ENCODE peak calls at places on chromosomes 5 and 9, in five cellular contexts. F is heart right ventricle, G is MCF 10A, L is K562, M is NCI-H1105. Z is an unnamed sample.

GRCh38 chr5:54944364-54944763 is 41.0 kb downstream of the ESM1 start:
- DNase-seq in M (no peak), L (peak), G (peak), F (no peak), Z (peak)

GRCh38 chr5:179235416-179236400 is 109.6 kb downstream of the ADAMTS2 start:
- DNase-seq in G (no peak), F (no peak), M (no peak), L (no peak), Z (no peak)

GRCh38 chr5:154603978-154604679 is 126.1 kb upstream of the HAND1 start:
- DNase-seq in G (no peak), F (peak), L (no peak), M (no peak), Z (peak)

GRCh38 chr5:164600166-164600715 is 1094.8 kb downstream of the MAT2B start:
- DNase-seq in F (no peak), G (peak), L (no peak), M (no peak), Z (peak)

GRCh38 chr9:93098236-93098946 is 2.4 kb downstream of the CARD19 start:
- DNase-seq in F (peak), L (no peak), G (peak), M (no peak), Z (peak)

GRCh38 chr9:93116049-93116961 is 17.7 kb downstream of the NINJ1 start:
- DNase-seq in F (peak), L (no peak), M (no peak), G (peak), Z (no peak)

GRCh38 chr5:168603776-168604175 is 24.6 kb upstream of the PANK3 start:
- DNase-seq in M (no peak), L (no peak), F (no peak), G (no peak), Z (peak)

GRCh38 chr9:7467186-7467585 is 332.4 kb downstream of the DMAC1 start:
- DNase-seq in L (no peak), G (no peak), M (no peak), F (no peak), Z (no peak)

GRCh38 chr5:80175337-80175736 is 80.5 kb downstream of the SERINC5 start:
- DNase-seq in M (no peak), F (no peak), L (no peak), G (no peak), Z (no peak)

GRCh38 chr9:1702701-1703100 is 312.4 kb upstream of the SMARCA2 start:
- DNase-seq in F (no peak), M (no peak), L (no peak), G (no peak), Z (no peak)

GRCh38 chr9:22157271-22157670 is 148.2 kb upstream of the CDKN2B start:
- DNase-seq in M (no peak), F (no peak), L (no peak), G (no peak), Z (no peak)

GRCh38 chr5:168273056-168273980 is 18.1 kb upstream of the WWC1 start:
- DNase-seq in G (no peak), M (no peak), F (no peak), L (no peak), Z (no peak)

GRCh38 chr9:4366649-4367330 is 66.9 kb upstream of the GLIS3 start:
- DNase-seq in L (peak), M (peak), G (peak), F (no peak), Z (peak)

GRCh38 chr5:94691947-94692346 is 73.5 kb downstream of the SLF1 start:
- DNase-seq in L (no peak), G (peak), F (no peak), M (no peak), Z (peak)

GRCh38 chr5:127936439-127936972 is 147.1 kb upstream of the SLC12A2 start:
- DNase-seq in L (no peak), M (no peak), G (no peak), F (no peak), Z (peak)

GRCh38 chr9:105242557-105242956 is 1.9 kb upstream of the SLC44A1 start:
- DNase-seq in G (no peak), L (no peak), F (no peak), M (no peak), Z (no peak)

GRCh38 chr9:69996947-69997346 is 46.7 kb upstream of the MAMDC2 start:
- DNase-seq in M (no peak), F (no peak), G (peak), L (no peak), Z (no peak)

GRCh38 chr9:116337015-116337414 is 183.4 kb downstream of the PAPPA start:
- DNase-seq in G (peak), F (no peak), L (no peak), M (no peak), Z (peak)

GRCh38 chr9:126701820-126702500 is 88.2 kb downstream of the LMX1B start:
- DNase-seq in L (no peak), F (no peak), M (no peak), G (no peak), Z (no peak)

GRCh38 chr5:5103249-5103648 is 36.9 kb upstream of the ADAMTS16 start:
- DNase-seq in G (no peak), M (no peak), F (no peak), L (no peak), Z (peak)

GRCh38 chr9:34046784-34047379 is 1.8 kb downstream of the UBAP2 start:
- DNase-seq in L (no peak), F (no peak), M (no peak), G (peak), Z (peak)

GRCh38 chr9:1008256-1008655 is 31.8 kb downstream of the DMRT3 start:
- DNase-seq in F (no peak), M (no peak), G (peak), L (no peak), Z (no peak)

GRCh38 chr5:55816342-55816741 is 34.8 kb upstream of the IL31RA start:
- DNase-seq in G (peak), L (no peak), F (no peak), M (no peak), Z (peak)

GRCh38 chr9:101671567-101671966 is 66.9 kb downstream of the GRIN3A start:
- DNase-seq in G (peak), M (peak), L (no peak), F (no peak), Z (no peak)

GRCh38 chr9:22731786-22732185 is 285.2 kb downstream of the DMRTA1 start:
- DNase-seq in F (no peak), M (no peak), G (no peak), L (no peak), Z (peak)

GRCh38 chr5:139847790-139848507 is 52.3 kb downstream of the PSD2 start:
- DNase-seq in F (peak), L (peak), G (no peak), M (peak), Z (no peak)

GRCh38 chr9:5375790-5376477 is 36.3 kb upstream of the RLN1 start:
- DNase-seq in G (no peak), F (no peak), M (no peak), L (no peak), Z (peak)

GRCh38 chr5:40578501-40579451 is 100.9 kb upstream of the PTGER4 start:
- DNase-seq in L (no peak), G (no peak), F (no peak), M (no peak), Z (peak)

Z was measured in PC-3.